ENCODE peak calls at places on chromosomes 4 and X, in eight cellular contexts. O is left ventricle myocardium superior; S is C1 segment of cervical spinal cord; P is stimulated activated CD8-positive, alpha-beta memory T cell treated with anti-CD3 and anti-CD28 coated beads, Interleukin-15, amount 100 ng/mL, for 1 hour; N is NB4; M is effector memory CD8-positive, alpha-beta T cell; R is activated CD8-positive, alpha-beta T cell treated with anti-CD3 and anti-CD28 coated beads for 36 hours; A is GM23248. Z is an unnamed sample.
A peak's percentile ranks its signal among the peaks of the same experiment; 100 is the strongest.

GRCh38 chr4:60605651-60606354 is 594.3 kb upstream of the ADGRL3 start:
- DNase-seq in M (no peak), R (no peak), N (no peak), S (no peak), P (no peak), O (no peak), A (peak; percentile 1), Z (no peak)

GRCh38 chr4:69060651-69061308 is 35.5 kb upstream of the UGT2B7 start:
- DNase-seq in R (no peak), N (peak; percentile 20), P (no peak), M (no peak), O (no peak), S (no peak), A (no peak), Z (peak; percentile 16)

GRCh38 chrX:2311483-2311882 is 189.3 kb downstream of the DHRSX start:
- DNase-seq in P (no peak), M (no peak), O (no peak), R (no peak), N (no peak), A (no peak), S (no peak), Z (no peak)

GRCh38 chr4:36325499-36325898 is 44.1 kb downstream of the DTHD1 start:
- DNase-seq in A (no peak), R (no peak), O (no peak), N (peak; percentile 63), S (no peak), M (no peak), P (no peak), Z (no peak)

GRCh38 chrX:136194546-136194945 is 47.2 kb downstream of the FHL1 start:
- DNase-seq in N (no peak), R (no peak), P (no peak), S (no peak), M (no peak), O (no peak), A (no peak), Z (no peak)

GRCh38 chr4:52103314-52103713 is 52.2 kb downstream of the SPATA18 start:
- DNase-seq in N (no peak), O (no peak), A (peak; percentile 56), M (no peak), P (no peak), S (no peak), R (no peak), Z (peak; percentile 43)

GRCh38 chr4:85724801-85725548 is 250.0 kb downstream of the ARHGAP24 start:
- DNase-seq in N (no peak), O (no peak), A (peak; percentile 45), M (no peak), P (no peak), R (no peak), S (no peak), Z (no peak)

GRCh38 chrX:134821370-134821769 is 163.1 kb upstream of the PLAC1 start:
- DNase-seq in R (no peak), M (no peak), N (peak; percentile 57), S (no peak), O (no peak), A (peak; percentile 60), P (no peak), Z (peak; percentile 87)

GRCh38 chr4:3521621-3522325 is 10.4 kb downstream of the LRPAP1 start:
- DNase-seq in M (no peak), O (no peak), A (no peak), N (no peak), P (no peak), S (no peak), R (no peak), Z (no peak)

GRCh38 chr4:10808591-10808990 is 124.0 kb upstream of the CLNK start:
- DNase-seq in N (no peak), M (no peak), R (no peak), S (no peak), O (no peak), P (no peak), A (peak; percentile 52), Z (no peak)

GRCh38 chr4:161206528-161207080 is 957.2 kb downstream of the FSTL5 start:
- DNase-seq in S (no peak), N (no peak), R (no peak), M (no peak), O (no peak), P (no peak), A (no peak), Z (no peak)

GRCh38 chr4:88690355-88690754 is 7.3 kb downstream of the NAP1L5 start:
- DNase-seq in A (peak; percentile 77), O (no peak), S (no peak), N (peak; percentile 26), M (no peak), R (no peak), P (no peak), Z (peak; percentile 50)

GRCh38 chr4:96383349-96383748 is 543.5 kb downstream of the PDHA2 start:
- DNase-seq in P (no peak), N (no peak), O (no peak), S (no peak), M (no peak), A (no peak), R (no peak), Z (no peak)

GRCh38 chr4:186227744-186228513 is 622 bp downstream of the KLKB1 start:
- DNase-seq in R (no peak), M (no peak), A (no peak), S (no peak), O (no peak), P (no peak), N (no peak), Z (no peak)

GRCh38 chr4:1130318-1131186 is 17.2 kb upstream of the RNF212 start:
- DNase-seq in M (peak; percentile 87), R (peak; percentile 72), O (peak; percentile 73), S (no peak), P (peak; percentile 57), N (peak; percentile 89), A (peak; percentile 75), Z (peak; percentile 76)

GRCh38 chrX:103276581-103277002 is at the start of gene TCEAL5:
- DNase-seq in R (peak; percentile 1), N (no peak), M (no peak), A (no peak), S (peak; percentile 0), O (no peak), P (no peak), Z (no peak)

GRCh38 chr4:96599752-96600151 is 759.9 kb downstream of the PDHA2 start:
- DNase-seq in N (no peak), M (no peak), O (no peak), A (no peak), P (no peak), S (no peak), R (no peak), Z (no peak)

GRCh38 chr4:76750716-76751115 is 147.2 kb downstream of the SOWAHB start:
- DNase-seq in O (no peak), R (no peak), M (no peak), S (no peak), P (no peak), N (no peak), A (no peak), Z (no peak)

GRCh38 chrX:130415201-130415600 is 13.4 kb downstream of the RBMX2 start:
- DNase-seq in R (no peak), A (no peak), S (no peak), M (no peak), N (no peak), P (no peak), O (no peak), Z (no peak)

GRCh38 chr4:149690726-149691125 is 124.9 kb downstream of the IQCM start:
- DNase-seq in M (no peak), N (no peak), P (no peak), O (no peak), R (no peak), A (no peak), S (no peak), Z (no peak)

GRCh38 chrX:104712515-104712914 is 146.5 kb downstream of the IL1RAPL2 start:
- DNase-seq in M (no peak), P (no peak), S (no peak), N (no peak), A (no peak), O (no peak), R (no peak), Z (peak; percentile 6)

GRCh38 chr4:143281507-143282169 is 55.0 kb upstream of the GAB1 start:
- DNase-seq in A (no peak), O (no peak), P (no peak), R (no peak), S (no peak), N (no peak), M (no peak), Z (peak; percentile 54)

GRCh38 chr4:80202784-80203553 is 5.7 kb downstream of the PRDM8 start:
- DNase-seq in S (no peak), R (peak; percentile 71), P (no peak), M (peak; percentile 52), O (peak; percentile 63), A (peak; percentile 68), N (peak; percentile 87), Z (peak; percentile 58)

GRCh38 chrX:115584715-115585114 is 23.7 kb downstream of the PLS3 start:
- DNase-seq in M (no peak), N (no peak), A (peak; percentile 74), S (no peak), P (no peak), O (no peak), R (peak; percentile 21), Z (peak; percentile 61)

GRCh38 chrX:114626323-114626722 is 42.4 kb downstream of the HTR2C start:
- DNase-seq in S (no peak), A (peak; percentile 32), P (no peak), R (no peak), N (peak; percentile 8), M (no peak), O (no peak), Z (peak; percentile 3)

GRCh38 chr4:602559-602942 is 22.8 kb upstream of the PDE6B start:
- DNase-seq in O (peak; percentile 44), R (peak; percentile 89), S (no peak), A (peak; percentile 28), N (peak; percentile 45), P (peak; percentile 28), M (peak; percentile 14), Z (no peak)

GRCh38 chr4:112916868-112917267 is 132.6 kb upstream of the ANK2 start:
- DNase-seq in M (no peak), S (no peak), N (no peak), O (no peak), A (peak; percentile 30), R (no peak), P (no peak), Z (peak; percentile 68)

GRCh38 chrX:72308566-72309296 is 3.0 kb upstream of the CITED1 start:
- DNase-seq in S (no peak), N (peak; percentile 81), R (peak; percentile 41), M (peak; percentile 19), P (no peak), A (peak; percentile 68), O (peak; percentile 63), Z (peak; percentile 69)

GRCh38 chr4:3040447-3041191 is 33.7 kb downstream of the HTT-AS start:
- DNase-seq in O (no peak), S (no peak), A (no peak), N (no peak), M (no peak), R (no peak), P (no peak), Z (no peak)

GRCh38 chrX:3939967-3940610 is 226.6 kb upstream of the PRKX start:
- DNase-seq in A (peak; percentile 37), R (no peak), M (no peak), N (peak; percentile 17), P (no peak), O (no peak), S (no peak), Z (peak; percentile 13)

GRCh38 chrX:331145-331771 is 12.7 kb upstream of the GTPBP6 start:
- DNase-seq in M (no peak), O (peak; percentile 58), P (no peak), S (no peak), N (peak; percentile 56), A (peak; percentile 78), R (peak; percentile 42), Z (peak; percentile 67)

GRCh38 chr4:138112389-138112788 is 129.8 kb downstream of the SLC7A11 start:
- DNase-seq in N (no peak), A (no peak), S (no peak), M (no peak), P (no peak), O (no peak), R (no peak), Z (no peak)

GRCh38 chrX:41386222-41386990 is 52.4 kb downstream of the DDX3X start:
- DNase-seq in N (no peak), A (peak; percentile 16), P (no peak), M (no peak), S (no peak), R (no peak), O (no peak), Z (no peak)

GRCh38 chrX:13605611-13606010 is 36.2 kb downstream of the EGFL6 start:
- DNase-seq in S (no peak), N (no peak), O (no peak), R (no peak), M (no peak), P (no peak), A (no peak), Z (no peak)

Z was measured in mesenchymal stem cell.